ENCODE peak calls at places on chromosomes 13 and 19, in seven cellular contexts. One of them, this sample, is unnamed.

GRCh38 chr19:45569619-45570421 is 14.8 kb downstream of the OPA3 start:
- DNase-seq in A549: peak
- DNase-seq in GM23338: peak
- DNase-seq in SK-N-SH: peak
- DNase-seq in K562: peak
- DNase-seq in HL-60: no peak
- DNase-seq in GM12878: no peak
- DNase-seq in this sample: no peak

GRCh38 chr19:55305983-55306562 is 19.1 kb downstream of the TMEM150B start:
- DNase-seq in A549: no peak
- DNase-seq in GM23338: peak
- DNase-seq in SK-N-SH: no peak
- DNase-seq in K562: no peak
- DNase-seq in HL-60: no peak
- DNase-seq in GM12878: no peak
- DNase-seq in this sample: no peak

GRCh38 chr13:20636079-20636478 is 67.4 kb upstream of the IL17D start:
- DNase-seq in A549: no peak
- DNase-seq in GM23338: no peak
- DNase-seq in SK-N-SH: no peak
- DNase-seq in K562: no peak
- DNase-seq in HL-60: no peak
- DNase-seq in GM12878: no peak
- DNase-seq in this sample: no peak

GRCh38 chr13:107650081-107650701 is 565.1 kb downstream of the LIG4 start:
- DNase-seq in A549: no peak
- DNase-seq in GM23338: peak
- DNase-seq in SK-N-SH: peak
- DNase-seq in K562: peak
- DNase-seq in HL-60: peak
- DNase-seq in GM12878: no peak
- DNase-seq in this sample: peak

GRCh38 chr19:15104411-15104810 is 2.8 kb upstream of the SYDE1 start:
- DNase-seq in A549: no peak
- DNase-seq in GM23338: no peak
- DNase-seq in SK-N-SH: no peak
- DNase-seq in K562: no peak
- DNase-seq in HL-60: no peak
- DNase-seq in GM12878: no peak
- DNase-seq in this sample: no peak

GRCh38 chr13:22517544-22517943 is 663.2 kb upstream of the SGCG start:
- DNase-seq in A549: no peak
- DNase-seq in GM23338: peak
- DNase-seq in SK-N-SH: no peak
- DNase-seq in K562: no peak
- DNase-seq in HL-60: no peak
- DNase-seq in GM12878: no peak
- DNase-seq in this sample: no peak

GRCh38 chr19:49638360-49638759 is 1.6 kb downstream of the RRAS start:
- DNase-seq in A549: peak
- DNase-seq in GM23338: peak
- DNase-seq in SK-N-SH: no peak
- DNase-seq in K562: peak
- DNase-seq in HL-60: no peak
- DNase-seq in GM12878: no peak
- DNase-seq in this sample: no peak

GRCh38 chr13:84137292-84137691 is 255.0 kb upstream of the SLITRK1 start:
- DNase-seq in A549: no peak
- DNase-seq in GM23338: no peak
- DNase-seq in SK-N-SH: no peak
- DNase-seq in K562: no peak
- DNase-seq in HL-60: no peak
- DNase-seq in GM12878: peak
- DNase-seq in this sample: no peak

GRCh38 chr19:36797786-36798108 is 25.1 kb upstream of the ZNF850 start:
- DNase-seq in A549: no peak
- DNase-seq in GM23338: peak
- DNase-seq in SK-N-SH: no peak
- DNase-seq in K562: no peak
- DNase-seq in HL-60: no peak
- DNase-seq in GM12878: no peak
- DNase-seq in this sample: no peak
- TF ChIP-seq REST in A549: no peak
- TF ChIP-seq REST in GM23338: no peak
- TF ChIP-seq REST in SK-N-SH: no peak
- TF ChIP-seq REST in K562: no peak
- TF ChIP-seq REST in HL-60: peak
- TF ChIP-seq REST in GM12878: no peak
- TF ChIP-seq REST in this sample: no peak

GRCh38 chr19:51511353-51511752 is 9.8 kb upstream of the SIGLEC12 start:
- DNase-seq in A549: no peak
- DNase-seq in GM23338: peak
- DNase-seq in SK-N-SH: peak
- DNase-seq in K562: peak
- DNase-seq in HL-60: no peak
- DNase-seq in GM12878: no peak
- DNase-seq in this sample: no peak
- TF ChIP-seq REST in A549: no peak
- TF ChIP-seq REST in GM23338: no peak
- TF ChIP-seq REST in SK-N-SH: no peak
- TF ChIP-seq REST in K562: no peak
- TF ChIP-seq REST in HL-60: no peak
- TF ChIP-seq REST in GM12878: no peak
- TF ChIP-seq REST in this sample: no peak

GRCh38 chr13:97223711-97224461 is 1.8 kb downstream of the MBNL2 start:
- DNase-seq in A549: peak
- DNase-seq in GM23338: peak
- DNase-seq in SK-N-SH: no peak
- DNase-seq in K562: peak
- DNase-seq in HL-60: no peak
- DNase-seq in GM12878: no peak
- DNase-seq in this sample: no peak
- TF ChIP-seq REST in A549: no peak
- TF ChIP-seq REST in GM23338: no peak
- TF ChIP-seq REST in SK-N-SH: no peak
- TF ChIP-seq REST in K562: no peak
- TF ChIP-seq REST in HL-60: no peak
- TF ChIP-seq REST in GM12878: no peak
- TF ChIP-seq REST in this sample: no peak

GRCh38 chr19:43353606-43354304 is at the start of gene CD177:
- DNase-seq in A549: no peak
- DNase-seq in GM23338: peak
- DNase-seq in SK-N-SH: peak
- DNase-seq in K562: no peak
- DNase-seq in HL-60: no peak
- DNase-seq in GM12878: no peak
- DNase-seq in this sample: no peak

GRCh38 chr19:43354305-43354627 is 780 bp downstream of the CD177 start:
- DNase-seq in A549: no peak
- DNase-seq in GM23338: peak
- DNase-seq in SK-N-SH: peak
- DNase-seq in K562: no peak
- DNase-seq in HL-60: no peak
- DNase-seq in GM12878: no peak
- DNase-seq in this sample: no peak

DNA sequence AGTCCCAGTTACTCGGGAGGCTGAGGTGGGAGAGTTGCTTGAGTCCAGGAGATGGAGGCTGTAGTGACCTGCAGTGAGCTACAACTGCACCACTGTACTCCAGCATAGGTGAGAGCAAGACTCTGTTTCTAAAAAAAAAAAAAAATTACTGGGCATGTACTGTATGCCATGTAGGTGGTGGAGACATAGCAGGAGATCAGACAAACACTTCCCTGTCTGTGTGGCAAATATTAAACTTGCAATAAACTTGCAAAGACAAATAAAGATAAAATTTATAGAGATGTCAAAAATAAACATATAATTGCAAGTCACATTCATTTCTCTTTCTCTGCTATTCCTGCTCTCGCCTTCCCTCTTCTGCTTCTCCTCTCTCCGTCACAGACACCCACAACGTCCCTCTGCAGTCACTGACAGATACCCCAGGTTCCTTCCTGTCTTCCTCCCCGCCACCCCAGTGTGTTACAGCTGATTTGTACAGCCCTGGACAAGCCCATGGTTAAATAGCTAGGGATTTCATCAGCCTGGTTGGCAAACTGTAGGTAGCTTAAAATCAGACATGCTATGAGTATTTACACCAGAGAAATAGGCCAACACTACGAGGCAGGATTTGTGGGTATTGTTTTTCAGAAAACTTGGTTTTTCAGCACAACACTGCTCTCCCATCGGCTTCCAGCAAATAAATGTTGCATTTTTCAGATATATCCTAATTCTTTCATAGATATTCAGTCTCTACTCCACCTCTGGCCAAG is 1.3 kb upstream of the CD177 start:
- DNase-seq in A549: no peak
- DNase-seq in GM23338: no peak
- DNase-seq in SK-N-SH: no peak
- DNase-seq in K562: no peak
- DNase-seq in HL-60: no peak
- DNase-seq in GM12878: no peak
- DNase-seq in this sample: no peak
- TF ChIP-seq REST in A549: no peak
- TF ChIP-seq REST in GM23338: no peak
- TF ChIP-seq REST in SK-N-SH: no peak
- TF ChIP-seq REST in K562: no peak
- TF ChIP-seq REST in HL-60: no peak
- TF ChIP-seq REST in GM12878: no peak
- TF ChIP-seq REST in this sample: no peak

GRCh38 chr13:24162604-24163003 is 2.1 kb downstream of the SPATA13 start:
- DNase-seq in A549: no peak
- DNase-seq in GM23338: no peak
- DNase-seq in SK-N-SH: no peak
- DNase-seq in K562: no peak
- DNase-seq in HL-60: no peak
- DNase-seq in GM12878: no peak
- DNase-seq in this sample: no peak

GRCh38 chr13:24159921-24160324 is 597 bp upstream of the SPATA13 start:
- DNase-seq in A549: no peak
- DNase-seq in GM23338: peak
- DNase-seq in SK-N-SH: peak
- DNase-seq in K562: no peak
- DNase-seq in HL-60: no peak
- DNase-seq in GM12878: no peak
- DNase-seq in this sample: no peak

GRCh38 chr13:24161010-24161775 is 673 bp downstream of the SPATA13 start:
- DNase-seq in A549: no peak
- DNase-seq in GM23338: peak
- DNase-seq in SK-N-SH: peak
- DNase-seq in K562: no peak
- DNase-seq in HL-60: peak
- DNase-seq in GM12878: no peak
- DNase-seq in this sample: no peak

GRCh38 chr13:24159362-24159761 is 1.2 kb upstream of the SPATA13 start:
- DNase-seq in A549: no peak
- DNase-seq in GM23338: no peak
- DNase-seq in SK-N-SH: no peak
- DNase-seq in K562: no peak
- DNase-seq in HL-60: no peak
- DNase-seq in GM12878: no peak
- DNase-seq in this sample: no peak

DNA sequence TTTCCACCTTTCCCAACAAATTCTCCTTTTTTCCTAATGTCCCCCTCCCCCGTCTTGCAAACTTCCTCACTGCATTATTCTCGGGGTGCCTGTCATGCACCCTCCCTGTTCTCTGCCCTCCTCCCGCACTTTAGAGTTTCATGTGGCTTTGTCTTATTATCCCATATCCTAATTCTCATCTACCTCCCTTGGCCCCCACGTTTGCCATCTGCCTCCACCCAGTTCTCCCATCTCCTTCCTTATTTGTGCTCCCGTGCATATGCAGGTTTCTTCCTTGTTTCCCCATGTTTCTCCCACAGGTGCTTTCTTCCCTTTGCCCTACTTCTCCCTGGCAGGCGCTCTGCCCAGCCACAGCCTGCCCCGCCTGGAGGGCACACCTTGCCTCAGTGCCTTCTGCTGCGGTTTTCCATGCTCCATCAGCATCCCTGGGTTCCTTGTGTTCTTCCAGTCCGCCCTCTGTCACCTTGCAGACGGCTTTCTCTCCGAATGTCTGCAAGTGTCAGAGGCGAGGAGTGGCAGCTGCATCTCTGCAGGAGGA is 1.5 kb downstream of the SPATA13 start:
- DNase-seq in A549: no peak
- DNase-seq in GM23338: no peak
- DNase-seq in SK-N-SH: no peak
- DNase-seq in K562: no peak
- DNase-seq in HL-60: no peak
- DNase-seq in GM12878: no peak
- DNase-seq in this sample: no peak
- TF ChIP-seq REST in A549: no peak
- TF ChIP-seq REST in GM23338: no peak
- TF ChIP-seq REST in SK-N-SH: no peak
- TF ChIP-seq REST in K562: no peak
- TF ChIP-seq REST in HL-60: no peak
- TF ChIP-seq REST in GM12878: no peak
- TF ChIP-seq REST in this sample: no peak

GRCh38 chr13:72842991-72843390 is 61.1 kb downstream of the PIBF1 start:
- DNase-seq in A549: no peak
- DNase-seq in GM23338: no peak
- DNase-seq in SK-N-SH: no peak
- DNase-seq in K562: no peak
- DNase-seq in HL-60: no peak
- DNase-seq in GM12878: no peak
- DNase-seq in this sample: no peak

GRCh38 chr13:72839831-72840426 is 58.0 kb downstream of the PIBF1 start:
- DNase-seq in A549: peak
- DNase-seq in GM23338: peak
- DNase-seq in SK-N-SH: peak
- DNase-seq in K562: peak
- DNase-seq in HL-60: peak
- DNase-seq in GM12878: peak
- DNase-seq in this sample: peak
- TF ChIP-seq REST in A549: no peak
- TF ChIP-seq REST in GM23338: no peak
- TF ChIP-seq REST in SK-N-SH: no peak
- TF ChIP-seq REST in K562: no peak
- TF ChIP-seq REST in HL-60: no peak
- TF ChIP-seq REST in GM12878: no peak
- TF ChIP-seq REST in this sample: no peak

DNA sequence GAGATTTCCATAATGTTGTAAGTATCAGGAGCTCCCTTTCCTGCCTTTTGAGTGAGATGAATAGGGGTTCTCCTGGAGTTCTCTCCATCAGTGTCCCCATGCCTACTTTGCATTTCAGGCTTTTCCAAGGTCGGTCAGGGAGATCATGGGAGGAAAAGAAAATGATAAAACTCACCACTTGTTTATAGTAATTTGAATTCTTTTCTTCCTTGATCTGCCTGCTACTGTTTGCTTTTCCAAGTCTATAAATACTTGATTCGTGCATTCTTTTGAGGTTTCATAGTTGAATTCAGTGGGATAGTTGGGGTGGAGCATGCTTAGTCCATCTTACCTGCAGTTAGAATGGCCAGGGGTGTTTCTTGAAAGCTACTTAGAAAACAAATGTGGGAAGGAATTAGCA is 51.5 kb downstream of the PCCA start:
- DNase-seq in A549: no peak
- DNase-seq in GM23338: no peak
- DNase-seq in SK-N-SH: no peak
- DNase-seq in K562: no peak
- DNase-seq in HL-60: no peak
- DNase-seq in GM12878: no peak
- DNase-seq in this sample: no peak
- TF ChIP-seq REST in A549: no peak
- TF ChIP-seq REST in GM23338: no peak
- TF ChIP-seq REST in SK-N-SH: no peak
- TF ChIP-seq REST in K562: no peak
- TF ChIP-seq REST in HL-60: no peak
- TF ChIP-seq REST in GM12878: no peak
- TF ChIP-seq REST in this sample: no peak

This sample was measured in Panc1.